ENCODE peak calls at places on chromosome 5, in six cellular contexts. L is HCT116, Q is HepG2, W is H1, N is GM12878, V is K562. X is an unnamed sample.

GRCh38 chr5:51475628-51476027 is 92.4 kb downstream of the ISL1 start:
- DNase-seq in L (no peak), Q (no peak), W (no peak), N (no peak), V (no peak), X (no peak)

GRCh38 chr5:154118832-154119442 is 71.6 kb upstream of the GALNT10 start:
- DNase-seq in L (no peak), Q (no peak), W (no peak), N (no peak), V (no peak), X (no peak)

GRCh38 chr5:111221139-111221538 is 3.0 kb upstream of the CAMK4 start:
- DNase-seq in L (no peak), Q (no peak), W (no peak), N (no peak), V (no peak), X (no peak)

GRCh38 chr5:91111473-91112238 is 271.5 kb downstream of the ARRDC3 start:
- DNase-seq in L (no peak), Q (no peak), W (no peak), N (no peak), V (no peak), X (no peak)

GRCh38 chr5:116216246-116216645 is 131.4 kb downstream of the COMMD10 start:
- DNase-seq in L (no peak), Q (no peak), W (no peak), N (no peak), V (no peak), X (no peak)

GRCh38 chr5:139912158-139912557 is 116.5 kb downstream of the PSD2 start:
- DNase-seq in L (no peak), Q (no peak), W (no peak), N (no peak), V (no peak), X (no peak)

GRCh38 chr5:116864157-116864837 is 289.7 kb upstream of the SEMA6A start:
- DNase-seq in L (no peak), Q (peak), W (peak), N (no peak), V (no peak), X (peak)

GRCh38 chr5:133818031-133818431 is 150.4 kb downstream of the C5orf15 start:
- DNase-seq in L (no peak), Q (no peak), W (no peak), N (no peak), V (no peak), X (no peak)

GRCh38 chr5:173742432-173742816 is 126.0 kb upstream of the BOD1 start:
- DNase-seq in L (no peak), Q (no peak), W (no peak), N (peak), V (no peak), X (no peak)

GRCh38 chr5:22901885-22902284 is 48.7 kb upstream of the CDH12 start:
- DNase-seq in L (no peak), Q (no peak), W (no peak), N (no peak), V (no peak), X (no peak)

GRCh38 chr5:187042-187431 is 4.3 kb upstream of the LRRC14B start:
- DNase-seq in L (no peak), Q (no peak), W (no peak), N (no peak), V (no peak), X (no peak)

GRCh38 chr5:37661227-37661920 is 178.5 kb downstream of the GDNF start:
- DNase-seq in L (no peak), Q (no peak), W (no peak), N (no peak), V (no peak), X (no peak)

GRCh38 chr5:17802256-17802655 is 168.0 kb downstream of the TAF11L14 start:
- DNase-seq in L (no peak), Q (no peak), W (no peak), N (no peak), V (no peak), X (peak)

GRCh38 chr5:74648835-74649286 is 8.3 kb upstream of the ENC1 start:
- DNase-seq in L (no peak), Q (peak), W (no peak), N (no peak), V (peak), X (no peak)

GRCh38 chr5:145540375-145540774 is 294.8 kb downstream of the PRELID2 start:
- DNase-seq in L (no peak), Q (no peak), W (no peak), N (no peak), V (no peak), X (no peak)

GRCh38 chr5:108028411-108028810 is 353.5 kb downstream of the FBXL17 start:
- DNase-seq in L (no peak), Q (no peak), W (no peak), N (no peak), V (no peak), X (no peak)

GRCh38 chr5:144166696-144167095 is 3.8 kb downstream of the YIPF5 start:
- DNase-seq in L (no peak), Q (no peak), W (no peak), N (no peak), V (no peak), X (no peak)

GRCh38 chr5:154103223-154103622 is 64.5 kb downstream of the MFAP3 start:
- DNase-seq in L (no peak), Q (no peak), W (no peak), N (no peak), V (no peak), X (no peak)

GRCh38 chr5:83387041-83387440 is 84.5 kb upstream of the VCAN start:
- DNase-seq in L (no peak), Q (no peak), W (no peak), N (no peak), V (no peak), X (no peak)

GRCh38 chr5:1105350-1106265 is 6.3 kb downstream of the SLC12A7 start:
- DNase-seq in L (no peak), Q (peak), W (no peak), N (no peak), V (peak), X (no peak)

GRCh38 chr5:57332350-57332749 is 150.3 kb downstream of the ACTBL2 start:
- DNase-seq in L (no peak), Q (no peak), W (no peak), N (no peak), V (no peak), X (no peak)

GRCh38 chr5:151047814-151048425 is 27.5 kb downstream of the GPX3 start:
- DNase-seq in L (no peak), Q (peak), W (no peak), N (no peak), V (peak), X (no peak)
- TF ChIP-seq ZNF274 in L (no peak), Q (no peak), W (no peak), N (no peak), V (no peak), X (no peak)

GRCh38 chr5:125109293-125109692 is 362.9 kb upstream of the ZNF608 start:
- DNase-seq in L (no peak), Q (no peak), W (no peak), N (no peak), V (no peak), X (no peak)
- TF ChIP-seq ZNF274 in L (no peak), Q (no peak), W (no peak), N (no peak), V (no peak), X (no peak)

GRCh38 chr5:124310453-124310852 is 436.0 kb downstream of the ZNF608 start:
- DNase-seq in L (no peak), Q (no peak), W (no peak), N (no peak), V (no peak), X (no peak)

DNA sequence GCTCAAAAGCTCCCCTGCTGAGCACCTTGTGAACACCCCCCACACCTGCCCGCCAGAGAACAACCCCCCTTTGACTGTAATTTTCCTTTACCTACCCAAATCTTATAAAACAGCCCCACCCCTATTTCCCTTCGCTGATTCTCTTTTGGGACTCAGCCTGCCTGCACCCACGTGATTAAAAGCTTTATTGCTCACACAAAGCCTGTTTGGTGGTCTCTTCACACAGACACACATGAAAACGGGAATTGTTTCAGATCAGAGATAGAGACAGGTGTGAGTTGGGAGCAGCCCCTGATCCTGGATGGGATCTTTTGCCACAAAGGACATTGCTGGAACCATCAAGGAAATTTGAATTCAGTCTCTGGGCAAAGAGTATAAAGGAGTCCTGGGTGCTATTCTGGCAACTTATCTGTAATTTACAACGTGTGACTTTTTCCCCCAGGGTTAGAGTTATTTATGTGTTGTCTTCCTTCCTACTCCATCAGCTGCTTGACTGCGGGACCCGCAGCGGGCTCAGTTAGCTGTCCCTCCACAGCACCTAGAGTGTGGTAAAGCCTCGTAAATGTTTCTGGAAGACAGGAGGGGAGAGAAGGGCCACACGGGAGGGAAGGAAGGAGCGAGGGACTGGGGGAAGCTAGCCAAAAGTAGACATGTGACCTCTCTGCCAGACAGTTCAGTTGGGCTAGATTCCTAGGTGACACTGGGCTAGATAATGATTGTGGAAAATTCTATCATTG is 437.0 kb downstream of the ZNF608 start:
- DNase-seq in L (no peak), Q (no peak), W (peak), N (no peak), V (no peak), X (no peak)
- TF ChIP-seq ZNF274 in L (no peak), Q (no peak), W (no peak), N (no peak), V (no peak), X (no peak)

GRCh38 chr5:14167211-14167845 is 24.2 kb downstream of the TRIO start:
- DNase-seq in L (no peak), Q (no peak), W (no peak), N (no peak), V (no peak), X (no peak)
- TF ChIP-seq ZNF274 in L (no peak), Q (no peak), W (no peak), N (no peak), V (no peak), X (no peak)

DNA sequence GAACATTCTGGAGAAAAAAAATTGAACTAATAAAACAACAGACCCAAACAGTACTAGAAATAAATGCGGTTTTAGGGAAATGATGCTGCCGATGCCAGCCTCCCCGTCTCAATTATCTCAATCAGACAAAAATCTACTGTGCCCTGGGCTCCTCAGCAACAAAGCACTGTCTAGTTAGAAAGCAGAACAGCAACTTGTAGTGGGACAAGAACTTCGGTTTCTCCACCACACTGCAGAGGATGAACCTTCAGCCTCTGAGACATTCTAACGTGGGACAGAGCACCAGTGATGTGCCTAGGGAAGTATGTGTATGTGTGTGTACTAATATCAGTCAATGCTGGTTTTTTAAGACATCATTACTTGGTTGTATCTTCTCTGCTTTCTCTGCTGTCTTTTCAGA is 11.1 kb upstream of the CAST start:
- DNase-seq in L (no peak), Q (no peak), W (no peak), N (no peak), V (no peak), X (no peak)
- TF ChIP-seq ZNF274 in L (no peak), Q (no peak), W (no peak), N (no peak), V (no peak), X (no peak)